ENCODE peak calls at places on chromosome 7, in five cellular contexts. X is cardiac fibroblast, N is breast epithelium, R is GM23338, P is colonic mucosa. D is an unnamed sample.

GRCh38 chr7:138852469-138852868 is 54.5 kb upstream of the ATP6V0A4 start:
- DNase-seq in X (no peak), N (no peak), R (no peak), P (no peak), D (no peak)

GRCh38 chr7:129222064-129222463 is 2.8 kb upstream of the AHCYL2 start:
- DNase-seq in X (no peak), N (no peak), R (no peak), P (no peak), D (no peak)

GRCh38 chr7:154720016-154720415 is 282.9 kb downstream of the PAXIP1 start:
- DNase-seq in X (no peak), N (no peak), R (no peak), P (no peak), D (no peak)

GRCh38 chr7:54689394-54690058 is 69.5 kb downstream of the SEC61G start:
- DNase-seq in X (peak; percentile 4), N (no peak), R (no peak), P (no peak), D (no peak)

GRCh38 chr7:128041203-128041602 is 10.0 kb upstream of the LRRC4 start:
- DNase-seq in X (peak; percentile 81), N (no peak), R (no peak), P (no peak), D (no peak)

GRCh38 chr7:139830779-139831498 is 1.9 kb downstream of the TBXAS1 start:
- DNase-seq in X (no peak), N (no peak), R (no peak), P (no peak), D (no peak)

GRCh38 chr7:158458716-158459282 is 128.8 kb downstream of the PTPRN2 start:
- DNase-seq in X (no peak), N (no peak), R (no peak), P (no peak), D (no peak)

GRCh38 chr7:158613481-158613880 is 25.9 kb upstream of the PTPRN2 start:
- DNase-seq in X (peak; percentile 10), N (no peak), R (no peak), P (no peak), D (no peak)

GRCh38 chr7:44767912-44768662 is 19.4 kb downstream of the ZMIZ2 start:
- DNase-seq in X (peak; percentile 27), N (peak; percentile 60), R (no peak), P (peak; percentile 85), D (no peak)

GRCh38 chr7:1985071-1985470 is 247.7 kb downstream of the MAD1L1 start:
- DNase-seq in X (no peak), N (no peak), R (no peak), P (no peak), D (no peak)

GRCh38 chr7:30159698-30160143 is 24.9 kb downstream of the MTURN start:
- DNase-seq in X (peak; percentile 40), N (no peak), R (peak; percentile 61), P (peak; percentile 68), D (no peak)

GRCh38 chr7:136868496-136869005 is at the start of gene CHRM2:
- DNase-seq in X (peak; percentile 33), N (no peak), R (peak; percentile 44), P (no peak), D (no peak)

GRCh38 chr7:50584793-50585399 is 19.7 kb upstream of the DDC start:
- DNase-seq in X (no peak), N (peak; percentile 49), R (no peak), P (no peak), D (peak; percentile 8)

GRCh38 chr7:82204694-82205093 is 238.9 kb downstream of the CACNA2D1 start:
- DNase-seq in X (peak; percentile 93), N (no peak), R (no peak), P (no peak), D (peak; percentile 13)

GRCh38 chr7:45717537-45718235 is 143.5 kb downstream of the ADCY1 start:
- DNase-seq in X (no peak), N (no peak), R (no peak), P (no peak), D (no peak)

GRCh38 chr7:27435461-27435860 is 192.9 kb downstream of the EVX1 start:
- DNase-seq in X (peak; percentile 27), N (no peak), R (no peak), P (no peak), D (no peak)

GRCh38 chr7:133512560-133512959 is 259.7 kb downstream of the EXOC4 start:
- DNase-seq in X (peak; percentile 95), N (no peak), R (no peak), P (no peak), D (no peak)

GRCh38 chr7:112190120-112190519 is 16.1 kb downstream of the DOCK4 start:
- DNase-seq in X (no peak), N (no peak), R (no peak), P (no peak), D (no peak)

GRCh38 chr7:69166979-69167516 is 431.2 kb upstream of the AUTS2 start:
- DNase-seq in X (no peak), N (no peak), R (peak; percentile 1), P (no peak), D (no peak)

GRCh38 chr7:69708857-69709256 is 110.6 kb downstream of the AUTS2 start:
- DNase-seq in X (peak; percentile 0), N (no peak), R (no peak), P (no peak), D (peak; percentile 95)

GRCh38 chr7:133654547-133654946 is 401.7 kb downstream of the EXOC4 start:
- DNase-seq in X (no peak), N (no peak), R (no peak), P (no peak), D (no peak)

GRCh38 chr7:143013897-143014296 is 13.0 kb downstream of the OR9A2 start:
- DNase-seq in X (peak; percentile 84), N (no peak), R (no peak), P (no peak), D (peak; percentile 34)

GRCh38 chr7:148803094-148803493 is 81.0 kb downstream of the EZH2 start:
- DNase-seq in X (no peak), N (no peak), R (no peak), P (no peak), D (no peak)

GRCh38 chr7:129225931-129226572 is 1.2 kb downstream of the AHCYL2 start:
- DNase-seq in X (no peak), N (no peak), R (no peak), P (no peak), D (no peak)

GRCh38 chr7:100493476-100494264 is 9.9 kb downstream of the NYAP1 start:
- DNase-seq in X (peak; percentile 24), N (no peak), R (peak; percentile 75), P (no peak), D (no peak)

GRCh38 chr7:137850586-137850985 is 3.8 kb upstream of the DGKI start:
- DNase-seq in X (peak; percentile 70), N (no peak), R (no peak), P (no peak), D (no peak)

GRCh38 chr7:139232893-139233292 is 1.9 kb downstream of the UBN2 start:
- DNase-seq in X (peak; percentile 75), N (no peak), R (no peak), P (no peak), D (no peak)

DNA sequence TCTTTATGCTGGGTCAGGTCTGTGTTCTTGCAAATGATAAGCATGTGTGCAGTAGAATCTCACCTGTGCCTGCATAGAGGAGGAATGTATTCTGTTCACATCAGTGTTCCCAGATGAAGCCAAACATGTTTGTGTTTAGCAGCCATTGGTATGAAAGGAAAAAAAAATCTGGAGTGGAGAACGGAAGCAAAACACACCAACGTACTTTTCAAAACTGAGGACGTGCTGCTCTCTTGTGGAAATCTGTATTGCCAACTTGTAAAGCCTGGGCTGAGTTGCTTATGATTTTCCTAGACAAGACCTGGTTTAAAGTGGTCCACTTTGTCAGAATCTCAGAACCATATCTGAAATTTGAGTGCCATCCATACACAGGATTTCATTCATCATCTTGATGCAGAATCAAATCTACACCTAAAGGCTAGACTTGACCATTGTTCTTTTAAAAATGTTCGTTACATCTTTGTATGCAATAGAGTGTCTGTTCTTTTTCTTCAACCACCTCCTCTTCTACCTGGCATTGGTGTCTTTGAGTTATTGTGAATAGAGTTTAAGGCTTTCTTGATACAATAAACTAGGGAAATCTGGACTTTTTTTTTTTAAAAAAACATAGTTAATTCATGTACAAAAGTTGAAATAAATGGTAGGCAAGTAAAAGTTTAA is 367.7 kb downstream of the PHF14 start:
- DNase-seq in X (peak; percentile 57), N (no peak), R (peak; percentile 54), P (no peak), D (no peak)
- TF ChIP-seq CTCF in X (peak; percentile 12), N (no peak), R (peak; percentile 76), P (no peak), D (peak; percentile 41)

GRCh38 chr7:23012186-23012585 is 1.7 kb downstream of the HYCC1 start:
- DNase-seq in X (no peak), N (no peak), R (no peak), P (no peak), D (no peak)

GRCh38 chr7:23012797-23013714 is 874 bp downstream of the HYCC1 start:
- DNase-seq in X (peak; percentile 29), N (no peak), R (peak; percentile 51), P (peak; percentile 29), D (no peak)

GRCh38 chr7:23009303-23009702 is 4.6 kb downstream of the HYCC1 start:
- DNase-seq in X (no peak), N (no peak), R (no peak), P (no peak), D (no peak)

GRCh38 chr7:23013715-23014649 is at the start of gene HYCC1:
- DNase-seq in X (peak; percentile 99), N (peak; percentile 99), R (peak; percentile 99), P (peak; percentile 98), D (peak; percentile 94)

DNA sequence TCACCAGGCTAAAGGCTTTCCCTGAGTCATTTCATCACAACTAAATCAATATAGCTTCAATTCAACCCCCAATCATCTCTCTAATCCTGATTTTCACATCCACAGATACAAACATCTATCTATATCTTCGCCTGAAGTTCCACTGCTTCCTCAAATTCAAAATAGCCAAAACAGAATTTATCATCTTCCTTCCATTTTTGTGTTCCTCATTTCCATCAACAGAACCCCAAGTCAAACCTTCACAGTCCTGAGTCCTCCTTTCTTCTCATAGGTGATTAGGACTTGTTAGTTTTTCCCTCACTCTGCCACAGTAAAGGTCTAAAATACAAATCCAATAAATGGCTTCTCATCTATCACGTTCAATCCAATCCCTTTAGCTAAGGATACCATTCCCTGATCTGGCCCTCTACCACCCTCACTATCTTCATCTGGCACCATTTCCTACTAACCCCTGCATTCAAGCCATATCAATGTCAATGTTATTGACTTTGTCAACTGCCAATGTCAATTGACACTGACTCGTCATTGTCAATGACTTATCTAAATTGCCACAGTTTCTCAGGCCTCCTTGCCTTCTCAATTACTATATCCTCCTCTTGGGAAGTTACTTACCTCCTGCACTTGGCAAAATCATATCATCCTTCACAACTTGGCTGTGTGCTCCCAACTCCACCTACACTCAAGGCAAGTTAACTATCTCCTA is 2.6 kb downstream of the HYCC1 start:
- DNase-seq in X (no peak), N (no peak), R (no peak), P (no peak), D (no peak)
- H3K4me3 ChIP-seq in X (peak overlapping the region; percentile 1), N (peak overlapping the region; percentile 96), R (peak overlapping the region; percentile 83), P (no peak overlapping the region), D (no peak overlapping the region)

DNA sequence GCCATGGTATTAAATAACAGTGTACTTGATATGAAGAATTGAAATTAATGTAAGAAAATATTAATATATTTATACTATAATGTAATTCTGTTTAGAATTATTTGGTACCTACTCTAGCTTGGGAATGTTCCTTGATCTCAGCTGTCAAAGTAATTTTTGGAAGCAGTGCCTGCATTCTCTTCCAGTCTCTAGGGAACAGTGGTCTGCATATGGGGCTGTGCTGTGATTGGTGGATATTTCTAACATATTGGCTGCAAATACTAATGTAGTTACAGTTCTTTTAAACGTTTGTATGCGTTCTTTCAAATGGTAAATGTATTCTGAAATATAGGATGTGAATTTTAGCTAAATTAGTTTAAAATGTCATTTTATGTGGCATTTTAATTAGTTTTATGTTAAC is 87.2 kb downstream of the PHF14 start:
- DNase-seq in X (peak; percentile 39), N (no peak), R (no peak), P (no peak), D (no peak)
- TF ChIP-seq CTCF in X (no peak), N (no peak), R (no peak), P (no peak), D (no peak)

GRCh38 chr7:107494315-107494751 is 24.5 kb downstream of the GPR22 start:
- DNase-seq in X (peak; percentile 12), N (no peak), R (no peak), P (no peak), D (no peak)
- H3K4me3 ChIP-seq in X (no peak overlapping the region), N (no peak overlapping the region), R (no peak overlapping the region), P (no peak overlapping the region), D (no peak overlapping the region)

D was measured in retinal pigment epithelial cell.